ENCODE peak calls at places on chromosomes 5 and 9, in ten cellular contexts. V is RWPE1; E is AG09319; Y is CD4-positive, alpha-beta T cell; K is endothelial cell; S is adrenal gland; J is heart left ventricle; C is chondrocyte; R is CD8-positive, alpha-beta T cell; P is heart right ventricle. N is an unnamed sample.

GRCh38 chr9:28662675-28663074 is 1089.4 kb upstream of the C9orf72 start:
- DNase-seq in V (no peak), E (no peak), Y (no peak), K (no peak), S (no peak), J (no peak), C (no peak), R (no peak), P (no peak), N (no peak)

GRCh38 chr5:57501414-57502321 is 19.1 kb upstream of the ACTBL2 start:
- DNase-seq in V (no peak), E (no peak), Y (no peak), K (no peak), S (no peak), J (peak; percentile 40), C (no peak), R (no peak), P (peak; percentile 46), N (no peak)

GRCh38 chr5:169226904-169227303 is 74.0 kb downstream of the SLIT3 start:
- DNase-seq in V (no peak), E (no peak), Y (no peak), K (no peak), S (no peak), J (no peak), C (no peak), R (no peak), P (no peak), N (no peak)

GRCh38 chr5:38069360-38069759 is 189.0 kb upstream of the EGFLAM start:
- DNase-seq in V (peak; percentile 26), E (no peak), Y (no peak), K (no peak), S (peak; percentile 80), J (no peak), C (no peak), R (no peak), P (no peak), N (no peak)

GRCh38 chr5:77316871-77317661 is 106.6 kb downstream of the PDE8B start:
- DNase-seq in V (no peak), E (no peak), Y (no peak), K (no peak), S (peak; percentile 10), J (no peak), C (no peak), R (no peak), P (no peak), N (no peak)

GRCh38 chr5:116038817-116039216 is 6.5 kb downstream of the ARL14EPL start:
- DNase-seq in V (no peak), E (no peak), Y (no peak), K (no peak), S (no peak), J (no peak), C (no peak), R (peak; percentile 60), P (no peak), N (no peak)

GRCh38 chr9:23669776-23670175 is 156.3 kb downstream of the ELAVL2 start:
- DNase-seq in V (no peak), E (no peak), Y (no peak), K (no peak), S (no peak), J (no peak), C (no peak), R (no peak), P (no peak), N (peak; percentile 52)

GRCh38 chr5:10442581-10442980 is 902 bp downstream of the ROPN1L start:
- DNase-seq in V (no peak), E (no peak), Y (no peak), K (no peak), S (no peak), J (no peak), C (no peak), R (no peak), P (no peak), N (no peak)

GRCh38 chr9:1875921-1876448 is 139.2 kb upstream of the SMARCA2 start:
- DNase-seq in V (no peak), E (no peak), Y (no peak), K (no peak), S (no peak), J (no peak), C (no peak), R (no peak), P (no peak), N (no peak)

GRCh38 chr5:32512916-32513315 is 68.4 kb upstream of the ZFR start:
- DNase-seq in V (no peak), E (no peak), Y (no peak), K (no peak), S (no peak), J (no peak), C (no peak), R (no peak), P (no peak), N (no peak)

GRCh38 chr5:54909911-54910870 is 75.2 kb downstream of the ESM1 start:
- DNase-seq in V (no peak), E (peak; percentile 32), Y (no peak), K (no peak), S (no peak), J (no peak), C (no peak), R (no peak), P (no peak), N (no peak)

GRCh38 chr9:8408575-8409190 is 609.1 kb upstream of the DMAC1 start:
- DNase-seq in V (no peak), E (no peak), Y (no peak), K (no peak), S (no peak), J (no peak), C (no peak), R (no peak), P (no peak), N (no peak)

GRCh38 chr9:37002413-37003217 is 31.5 kb downstream of the PAX5 start:
- DNase-seq in V (no peak), E (no peak), Y (no peak), K (no peak), S (no peak), J (no peak), C (no peak), R (no peak), P (no peak), N (no peak)

GRCh38 chr9:36997414-36997813 is 36.7 kb downstream of the PAX5 start:
- DNase-seq in V (peak; percentile 63), E (no peak), Y (no peak), K (no peak), S (no peak), J (no peak), C (no peak), R (no peak), P (no peak), N (no peak)

GRCh38 chr9:37001461-37001860 is 32.6 kb downstream of the PAX5 start:
- DNase-seq in V (no peak), E (no peak), Y (no peak), K (no peak), S (no peak), J (no peak), C (no peak), R (no peak), P (no peak), N (no peak)

GRCh38 chr9:37002036-37002412 is 32.0 kb downstream of the PAX5 start:
- DNase-seq in V (no peak), E (no peak), Y (no peak), K (no peak), S (no peak), J (no peak), C (no peak), R (no peak), P (no peak), N (no peak)

DNA sequence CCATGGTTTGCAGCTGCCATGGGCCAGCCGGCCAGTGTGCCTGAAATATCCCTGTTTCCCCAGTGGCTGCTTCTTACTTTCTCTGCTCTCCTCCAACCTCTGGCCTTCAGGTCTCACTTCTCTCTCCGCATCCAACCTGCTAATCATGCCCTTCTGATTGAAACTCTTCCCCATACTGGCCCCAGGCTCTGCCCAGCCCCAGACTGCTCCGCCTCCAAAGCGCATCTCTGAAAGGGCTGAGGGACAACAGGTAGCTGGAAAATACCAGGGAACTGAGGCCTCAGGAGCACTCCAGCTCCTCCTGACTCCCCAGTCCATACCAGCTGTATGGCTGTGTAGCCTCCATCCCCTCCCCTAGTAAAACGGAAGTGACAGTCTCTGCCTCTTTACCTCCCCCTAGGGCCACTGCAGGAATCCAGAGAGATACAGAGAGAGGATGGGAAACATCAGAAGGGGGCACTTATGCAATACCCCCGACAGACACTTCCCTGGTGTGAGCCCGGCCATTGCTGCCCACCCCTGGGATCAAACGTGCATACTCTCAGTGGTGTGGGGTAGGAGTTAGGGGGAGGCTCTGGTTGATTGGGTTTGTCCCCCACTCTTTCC is 34.2 kb downstream of the PAX5 start:
- DNase-seq in V (no peak), E (no peak), Y (no peak), K (no peak), S (no peak), J (no peak), C (no peak), R (no peak), P (no peak), N (no peak)
- TF ChIP-seq CTCF in V (no peak), E (no peak), Y (no peak), K (no peak), S (no peak), J (no peak), C (no peak), R (no peak), P (no peak), N (no peak)

GRCh38 chr5:130773813-130774212 is 391.2 kb downstream of the HINT1 start:
- DNase-seq in V (peak; percentile 75), E (no peak), Y (no peak), K (no peak), S (no peak), J (no peak), C (no peak), R (no peak), P (no peak), N (no peak)
- TF ChIP-seq CTCF in V (no peak), E (no peak), Y (no peak), K (no peak), S (no peak), J (no peak), C (no peak), R (no peak), P (no peak), N (no peak)

GRCh38 chr5:161513952-161514351 is 32.6 kb downstream of the GABRB2 start:
- DNase-seq in V (no peak), E (no peak), Y (no peak), K (no peak), S (no peak), J (no peak), C (no peak), R (no peak), P (no peak), N (no peak)
- TF ChIP-seq CTCF in V (no peak), E (no peak), Y (no peak), K (no peak), S (no peak), J (no peak), C (no peak), R (no peak), P (no peak), N (no peak)

DNA sequence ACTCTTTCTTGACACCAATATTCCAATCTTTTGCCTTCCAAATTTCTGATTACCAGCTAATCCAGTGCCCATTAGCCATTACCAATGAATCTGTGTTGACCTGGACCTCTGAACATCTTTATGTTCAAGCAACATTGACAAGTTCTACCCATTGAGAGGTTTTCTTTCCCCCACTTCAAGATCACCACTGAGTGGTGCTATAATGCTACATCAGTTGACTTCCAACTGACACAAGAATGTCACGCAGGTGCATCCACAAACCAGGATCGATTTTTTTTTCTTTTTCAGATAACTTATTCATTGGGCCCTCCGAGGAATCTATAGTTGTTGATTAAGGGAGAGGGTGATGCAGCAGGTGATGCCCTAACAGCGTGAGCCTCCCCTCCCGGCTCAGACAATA is 102.6 kb downstream of the SLC1A3 start:
- DNase-seq in V (no peak), E (no peak), Y (no peak), K (no peak), S (no peak), J (no peak), C (no peak), R (no peak), P (no peak), N (no peak)
- TF ChIP-seq CTCF in V (no peak), E (no peak), Y (no peak), K (no peak), S (no peak), J (peak; percentile 14), C (no peak), R (no peak), P (no peak), N (peak; percentile 22)